ENCODE peak calls at places on chromosomes 4 and X, in five cellular contexts. One of them, this sample, is unnamed.

GRCh38 chr4:5101571-5101970 is 50.3 kb downstream of the STK32B start:
- DNase-seq in thyroid gland: no peak
- DNase-seq in A673: no peak
- DNase-seq in heart right ventricle: no peak
- DNase-seq in omental fat pad: no peak
- DNase-seq in this sample: no peak

GRCh38 chr4:169410839-169411770 is 140.3 kb upstream of the SH3RF1 start:
- DNase-seq in thyroid gland: no peak
- DNase-seq in A673: peak; percentile 58
- DNase-seq in heart right ventricle: peak; percentile 43
- DNase-seq in omental fat pad: no peak
- DNase-seq in this sample: no peak

GRCh38 chrX:129982300-129983246 is at the start of gene BCORL1:
- DNase-seq in thyroid gland: peak; percentile 94
- DNase-seq in A673: peak; percentile 95
- DNase-seq in heart right ventricle: peak; percentile 90
- DNase-seq in omental fat pad: no peak
- DNase-seq in this sample: peak; percentile 74

GRCh38 chrX:124346064-124346876 is at the start of gene SH2D1A:
- DNase-seq in thyroid gland: no peak
- DNase-seq in A673: no peak
- DNase-seq in heart right ventricle: no peak
- DNase-seq in omental fat pad: no peak
- DNase-seq in this sample: no peak

GRCh38 chr4:26192921-26193894 is 127.6 kb upstream of the RBPJ start:
- DNase-seq in thyroid gland: no peak
- DNase-seq in A673: no peak
- DNase-seq in heart right ventricle: no peak
- DNase-seq in omental fat pad: no peak
- DNase-seq in this sample: no peak

GRCh38 chr4:174496631-174497442 is 25.5 kb downstream of the HPGD start:
- DNase-seq in thyroid gland: no peak
- DNase-seq in A673: no peak
- DNase-seq in heart right ventricle: no peak
- DNase-seq in omental fat pad: no peak
- DNase-seq in this sample: no peak

GRCh38 chrX:129877401-129877800 is 28.6 kb upstream of the UTP14A start:
- DNase-seq in thyroid gland: no peak
- DNase-seq in A673: no peak
- DNase-seq in heart right ventricle: no peak
- DNase-seq in omental fat pad: no peak
- DNase-seq in this sample: no peak

GRCh38 chrX:51893931-51894696 is 691 bp downstream of the MAGED1 start:
- DNase-seq in thyroid gland: peak; percentile 54
- DNase-seq in A673: peak; percentile 59
- DNase-seq in heart right ventricle: peak; percentile 32
- DNase-seq in omental fat pad: no peak
- DNase-seq in this sample: no peak

GRCh38 chr4:151644625-151645024 is 116.2 kb downstream of the GATB start:
- DNase-seq in thyroid gland: no peak
- DNase-seq in A673: peak; percentile 72
- DNase-seq in heart right ventricle: no peak
- DNase-seq in omental fat pad: no peak
- DNase-seq in this sample: no peak

GRCh38 chr4:18689308-18689915 is 667.9 kb upstream of the LCORL start:
- DNase-seq in thyroid gland: peak; percentile 31
- DNase-seq in A673: peak; percentile 69
- DNase-seq in heart right ventricle: peak; percentile 41
- DNase-seq in omental fat pad: peak; percentile 38
- DNase-seq in this sample: no peak

GRCh38 chr4:3772632-3773031 is 6.4 kb downstream of the ADRA2C start:
- DNase-seq in thyroid gland: no peak
- DNase-seq in A673: no peak
- DNase-seq in heart right ventricle: no peak
- DNase-seq in omental fat pad: no peak
- DNase-seq in this sample: no peak

GRCh38 chr4:22978656-22979055 is 285.9 kb downstream of the GBA3 start:
- DNase-seq in thyroid gland: no peak
- DNase-seq in A673: no peak
- DNase-seq in heart right ventricle: no peak
- DNase-seq in omental fat pad: no peak
- DNase-seq in this sample: no peak

GRCh38 chrX:46561931-46562721 is 11.4 kb upstream of the CHST7 start:
- DNase-seq in thyroid gland: peak; percentile 90
- DNase-seq in A673: no peak
- DNase-seq in heart right ventricle: peak; percentile 32
- DNase-seq in omental fat pad: no peak
- DNase-seq in this sample: no peak

GRCh38 chr4:67638157-67638556 is 62.8 kb downstream of the UBA6 start:
- DNase-seq in thyroid gland: no peak
- DNase-seq in A673: no peak
- DNase-seq in heart right ventricle: no peak
- DNase-seq in omental fat pad: no peak
- DNase-seq in this sample: no peak

GRCh38 chr4:21792736-21793135 is 155.8 kb downstream of the KCNIP4 start:
- DNase-seq in thyroid gland: no peak
- DNase-seq in A673: no peak
- DNase-seq in heart right ventricle: no peak
- DNase-seq in omental fat pad: no peak
- DNase-seq in this sample: no peak

GRCh38 chrX:47687249-47687648 is 28.3 kb upstream of the UXT start:
- DNase-seq in thyroid gland: no peak
- DNase-seq in A673: no peak
- DNase-seq in heart right ventricle: no peak
- DNase-seq in omental fat pad: no peak
- DNase-seq in this sample: no peak

GRCh38 chrX:46791927-46792825 is 33.3 kb upstream of the SLC9A7 start:
- DNase-seq in thyroid gland: no peak
- DNase-seq in A673: peak; percentile 82
- DNase-seq in heart right ventricle: no peak
- DNase-seq in omental fat pad: no peak
- DNase-seq in this sample: no peak

GRCh38 chr4:61478340-61478739 is 278.2 kb downstream of the ADGRL3 start:
- DNase-seq in thyroid gland: no peak
- DNase-seq in A673: no peak
- DNase-seq in heart right ventricle: no peak
- DNase-seq in omental fat pad: no peak
- DNase-seq in this sample: no peak

GRCh38 chr4:947491-947971 is 15.3 kb downstream of the TMEM175 start:
- DNase-seq in thyroid gland: no peak
- DNase-seq in A673: no peak
- DNase-seq in heart right ventricle: no peak
- DNase-seq in omental fat pad: no peak
- DNase-seq in this sample: no peak

GRCh38 chrX:150503898-150504219 is 64.6 kb upstream of the MTM1 start:
- DNase-seq in thyroid gland: peak; percentile 11
- DNase-seq in A673: no peak
- DNase-seq in heart right ventricle: no peak
- DNase-seq in omental fat pad: no peak
- DNase-seq in this sample: no peak
- TF ChIP-seq CTCF in thyroid gland: no peak
- TF ChIP-seq CTCF in A673: no peak
- TF ChIP-seq CTCF in heart right ventricle: no peak
- TF ChIP-seq CTCF in omental fat pad: no peak
- TF ChIP-seq CTCF in this sample: no peak

GRCh38 chr4:15457401-15458201 is 12.1 kb upstream of the CC2D2A start:
- DNase-seq in thyroid gland: no peak
- DNase-seq in A673: peak; percentile 78
- DNase-seq in heart right ventricle: no peak
- DNase-seq in omental fat pad: no peak
- DNase-seq in this sample: no peak
- TF ChIP-seq CTCF in thyroid gland: peak; percentile 68
- TF ChIP-seq CTCF in A673: peak; percentile 79
- TF ChIP-seq CTCF in heart right ventricle: peak; percentile 66
- TF ChIP-seq CTCF in omental fat pad: no peak
- TF ChIP-seq CTCF in this sample: peak; percentile 78

GRCh38 chrX:50448565-50448964 is 22.1 kb downstream of the DGKK start:
- DNase-seq in thyroid gland: no peak
- DNase-seq in A673: no peak
- DNase-seq in heart right ventricle: no peak
- DNase-seq in omental fat pad: no peak
- DNase-seq in this sample: no peak
- TF ChIP-seq CTCF in thyroid gland: no peak
- TF ChIP-seq CTCF in A673: peak; percentile 34
- TF ChIP-seq CTCF in heart right ventricle: no peak
- TF ChIP-seq CTCF in omental fat pad: no peak
- TF ChIP-seq CTCF in this sample: no peak

GRCh38 chrX:154383359-154384283 is 4.5 kb downstream of the EMD start:
- DNase-seq in thyroid gland: no peak
- DNase-seq in A673: no peak
- DNase-seq in heart right ventricle: no peak
- DNase-seq in omental fat pad: no peak
- DNase-seq in this sample: no peak
- TF ChIP-seq CTCF in thyroid gland: no peak
- TF ChIP-seq CTCF in A673: no peak
- TF ChIP-seq CTCF in heart right ventricle: no peak
- TF ChIP-seq CTCF in omental fat pad: no peak
- TF ChIP-seq CTCF in this sample: no peak

GRCh38 chr4:110505440-110505839 is 29.5 kb downstream of the ENPEP start:
- DNase-seq in thyroid gland: no peak
- DNase-seq in A673: no peak
- DNase-seq in heart right ventricle: no peak
- DNase-seq in omental fat pad: no peak
- DNase-seq in this sample: no peak

GRCh38 chr4:110512901-110513300 is 36.9 kb downstream of the ENPEP start:
- DNase-seq in thyroid gland: no peak
- DNase-seq in A673: peak; percentile 47
- DNase-seq in heart right ventricle: no peak
- DNase-seq in omental fat pad: no peak
- DNase-seq in this sample: no peak

GRCh38 chr4:110510282-110510681 is 34.3 kb downstream of the ENPEP start:
- DNase-seq in thyroid gland: no peak
- DNase-seq in A673: no peak
- DNase-seq in heart right ventricle: no peak
- DNase-seq in omental fat pad: no peak
- DNase-seq in this sample: no peak

GRCh38 chr4:110510955-110511544 is 35.1 kb downstream of the ENPEP start:
- DNase-seq in thyroid gland: no peak
- DNase-seq in A673: peak; percentile 85
- DNase-seq in heart right ventricle: no peak
- DNase-seq in omental fat pad: no peak
- DNase-seq in this sample: peak; percentile 17

GRCh38 chr4:110508827-110509446 is 33.0 kb downstream of the ENPEP start:
- DNase-seq in thyroid gland: no peak
- DNase-seq in A673: peak; percentile 64
- DNase-seq in heart right ventricle: no peak
- DNase-seq in omental fat pad: no peak
- DNase-seq in this sample: no peak
- TF ChIP-seq CTCF in thyroid gland: peak; percentile 16
- TF ChIP-seq CTCF in A673: peak; percentile 62
- TF ChIP-seq CTCF in heart right ventricle: peak; percentile 41
- TF ChIP-seq CTCF in omental fat pad: no peak
- TF ChIP-seq CTCF in this sample: peak; percentile 53